ENCODE peak calls at places on chromosomes 3 and 15, in seven cellular contexts. E is Peyer's patch, M is heart left ventricle, K is tibial artery, Z is stomach, B is A549, D is BJ. V is an unnamed sample.

GRCh38 chr15:62125763-62126162 is 39.3 kb downstream of the C2CD4B start:
- DNase-seq in D (no peak), B (peak; percentile 74), Z (no peak), E (no peak), K (no peak), M (no peak), V (no peak)

GRCh38 chr15:86620113-86620512 is 540.4 kb downstream of the AGBL1 start:
- DNase-seq in E (no peak), K (no peak), B (no peak), M (no peak), D (no peak), Z (no peak), V (no peak)

GRCh38 chr15:66619152-66619903 is 53.5 kb upstream of the LCTL start:
- DNase-seq in E (peak; percentile 50), Z (peak; percentile 85), K (peak; percentile 80), B (peak; percentile 83), D (no peak), M (peak; percentile 85), V (peak; percentile 27)

GRCh38 chr3:42803800-42804112 is 534 bp downstream of the HIGD1A start:
- DNase-seq in Z (peak; percentile 43), K (no peak), M (peak; percentile 77), D (no peak), E (peak; percentile 32), B (peak; percentile 23), V (no peak)

GRCh38 chr3:71725279-71725991 is at the start of gene EIF4E3:
- DNase-seq in B (no peak), K (no peak), D (no peak), M (peak; percentile 76), E (peak; percentile 27), Z (peak; percentile 44), V (peak; percentile 53)

GRCh38 chr3:152222327-152222726 is 46.4 kb upstream of the MBNL1 start:
- DNase-seq in Z (no peak), B (no peak), K (no peak), M (no peak), E (no peak), D (no peak), V (no peak)

GRCh38 chr3:78728406-78729145 is 1039.2 kb downstream of the ROBO1 start:
- DNase-seq in K (peak; percentile 26), B (peak; percentile 21), Z (peak; percentile 67), E (peak; percentile 18), D (no peak), M (peak; percentile 61), V (no peak)

GRCh38 chr3:124609402-124609801 is 120.8 kb upstream of the UMPS start:
- DNase-seq in E (no peak), B (no peak), M (no peak), D (no peak), Z (no peak), K (no peak), V (no peak)

GRCh38 chr3:99577160-99577559 is 61.2 kb upstream of the COL8A1 start:
- DNase-seq in K (no peak), B (no peak), E (no peak), D (no peak), Z (no peak), M (no peak), V (no peak)

GRCh38 chr3:47394140-47394855 is 13.5 kb downstream of the PTPN23 start:
- DNase-seq in E (no peak), M (no peak), B (no peak), D (no peak), K (no peak), Z (no peak), V (no peak)

GRCh38 chr3:55013145-55013544 is 85.3 kb upstream of the LRTM1 start:
- DNase-seq in D (no peak), E (no peak), K (no peak), B (peak; percentile 15), Z (no peak), M (no peak), V (no peak)

GRCh38 chr3:160622263-160623045 is 54.5 kb upstream of the ARL14 start:
- DNase-seq in M (no peak), E (no peak), K (no peak), D (no peak), B (no peak), Z (no peak), V (no peak)

GRCh38 chr15:58331903-58332675 is 99.7 kb upstream of the LIPC start:
- DNase-seq in D (peak; percentile 99), B (peak; percentile 100), M (peak; percentile 94), E (peak; percentile 50), Z (peak; percentile 80), K (peak; percentile 95), V (no peak)

GRCh38 chr3:161400650-161401049 is 29.3 kb upstream of the SPTSSB start:
- DNase-seq in K (no peak), M (no peak), B (no peak), Z (no peak), D (no peak), E (no peak), V (no peak)

GRCh38 chr15:37695719-37696118 is 238.7 kb upstream of the TMCO5A start:
- DNase-seq in D (no peak), M (no peak), E (no peak), Z (no peak), B (no peak), K (no peak), V (no peak)

GRCh38 chr15:80958818-80959495 is 30.7 kb downstream of the MESD start:
- DNase-seq in K (no peak), D (no peak), Z (no peak), M (no peak), E (no peak), B (no peak), V (no peak)

GRCh38 chr3:31758342-31758741 is 222.7 kb downstream of the OSBPL10 start:
- DNase-seq in D (no peak), Z (no peak), K (no peak), E (no peak), B (no peak), M (no peak), V (no peak)

GRCh38 chr15:40295870-40296560 is 11.7 kb downstream of the PLCB2 start:
- DNase-seq in K (no peak), B (no peak), D (no peak), Z (no peak), E (no peak), M (peak; percentile 84), V (no peak)

DNA sequence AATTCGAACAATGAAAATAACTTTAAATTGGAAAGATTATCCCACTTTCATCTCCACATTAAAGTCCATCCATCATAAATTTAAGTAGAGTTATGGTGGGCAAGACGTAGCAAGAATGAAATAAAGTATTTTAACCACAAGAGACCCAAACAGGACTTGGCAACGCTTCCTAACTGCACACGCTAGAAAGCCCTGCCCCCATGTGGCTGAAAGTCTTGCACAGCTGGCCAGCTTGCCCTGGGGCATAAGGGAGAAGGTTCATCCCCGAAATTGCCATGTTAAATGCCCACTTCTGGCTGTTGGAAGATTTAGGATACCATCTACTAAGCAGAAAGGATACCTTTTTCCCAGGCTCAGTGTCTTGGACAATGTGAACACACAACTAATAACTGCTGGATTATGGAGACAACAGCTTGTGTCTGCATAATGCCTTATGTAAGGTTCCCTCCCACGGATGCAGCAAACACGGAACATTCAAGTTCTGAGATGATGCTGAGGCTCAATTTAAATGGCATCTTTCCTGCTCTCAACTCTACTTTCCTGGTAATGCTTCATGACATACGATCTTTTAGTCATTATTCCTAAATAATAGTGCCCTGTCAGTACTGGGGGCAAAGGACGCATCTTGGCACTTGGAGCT is 116.6 kb upstream of the TJP1 start:
- DNase-seq in Z (no peak), M (no peak), E (no peak), D (no peak), B (no peak), K (no peak), V (no peak)
- TF ChIP-seq CTCF in Z (no peak), M (peak; percentile 39), E (no peak), D (peak; percentile 14), B (peak; percentile 13), K (peak; percentile 14), V (no peak)

DNA sequence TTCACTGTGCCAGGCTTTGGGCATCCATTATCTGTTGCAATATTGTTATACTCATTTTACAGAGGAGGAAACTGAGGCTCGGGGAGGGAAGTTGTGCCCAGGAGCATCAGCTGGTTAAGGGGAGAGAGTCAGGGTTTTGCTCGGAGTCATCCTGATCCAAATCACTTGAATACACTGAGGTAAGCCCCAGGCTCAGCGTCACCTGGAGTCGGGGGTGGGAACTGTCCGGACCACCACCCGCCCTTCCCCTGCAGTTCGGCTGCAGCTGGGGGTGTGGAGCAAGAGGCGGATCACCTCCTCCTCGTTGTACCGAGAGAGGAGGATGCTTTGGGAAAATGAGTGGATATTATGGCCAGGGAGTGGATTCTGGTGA is 646 bp downstream of the HRH1 start:
- DNase-seq in K (no peak), B (no peak), Z (no peak), D (no peak), M (no peak), E (no peak), V (no peak)
- TF ChIP-seq CTCF in K (no peak), B (no peak), Z (no peak), D (no peak), M (no peak), E (no peak), V (no peak)

DNA sequence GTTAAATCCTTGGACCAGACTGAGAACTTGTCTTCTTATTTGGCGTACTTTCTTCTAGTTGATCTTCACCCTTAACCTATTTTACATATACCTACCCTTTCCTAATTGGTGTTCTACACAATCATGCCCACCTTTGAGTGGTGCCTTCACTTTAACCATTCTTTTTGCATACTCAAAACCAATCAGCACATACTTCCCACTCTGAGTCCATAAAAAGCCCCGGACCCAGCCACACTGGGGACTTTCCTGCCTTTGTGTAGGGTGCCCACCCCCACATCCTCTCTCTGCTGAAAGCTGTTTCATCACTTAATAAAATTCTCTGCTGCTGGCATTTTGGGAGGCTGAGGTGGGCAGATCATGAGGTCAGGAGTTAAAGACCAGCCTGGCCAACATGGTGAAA is 15.9 kb upstream of the CHST2 start:
- DNase-seq in M (no peak), K (no peak), Z (no peak), E (no peak), D (no peak), B (no peak), V (no peak)
- TF ChIP-seq CTCF in M (no peak), K (no peak), Z (no peak), E (no peak), D (no peak), B (no peak), V (no peak)

GRCh38 chr3:140914384-140914945 is 27.2 kb upstream of the SLC25A36 start:
- DNase-seq in Z (no peak), D (no peak), E (no peak), K (no peak), M (no peak), B (no peak), V (no peak)

GRCh38 chr3:140906785-140907184 is 34.9 kb upstream of the SLC25A36 start:
- DNase-seq in E (no peak), D (no peak), Z (no peak), K (no peak), B (no peak), M (no peak), V (no peak)

GRCh38 chr3:140913728-140914127 is 27.9 kb upstream of the SLC25A36 start:
- DNase-seq in E (no peak), K (no peak), M (no peak), Z (no peak), D (no peak), B (no peak), V (no peak)

GRCh38 chr3:140911822-140912221 is 29.8 kb upstream of the SLC25A36 start:
- DNase-seq in K (no peak), B (no peak), Z (no peak), D (no peak), M (no peak), E (no peak), V (no peak)

GRCh38 chr3:140910860-140911259 is 30.8 kb upstream of the SLC25A36 start:
- DNase-seq in K (no peak), D (no peak), M (peak; percentile 46), Z (no peak), E (no peak), B (peak; percentile 12), V (no peak)
- TF ChIP-seq CTCF in K (no peak), D (no peak), M (no peak), Z (no peak), E (no peak), B (no peak), V (no peak)

GRCh38 chr15:60079210-60079609 is 75.1 kb downstream of the FOXB1 start:
- DNase-seq in K (no peak), E (no peak), M (no peak), Z (no peak), D (no peak), B (peak; percentile 24), V (no peak)
- TF ChIP-seq CTCF in K (no peak), E (no peak), M (no peak), Z (peak; percentile 12), D (peak; percentile 28), B (peak; percentile 14), V (no peak)

V was measured in activated B cell treated with CpG ODN at 0.5 μM for 24 hours.